ENCODE peak calls at places on chromosomes 5 and 9, in five cellular contexts. F is body of pancreas, P is suprapubic skin, L is fibroblast of lung, X is gastrocnemius medialis. E is an unnamed sample. For H3K36me3 and H3K9me3, the result is how much of the 10 kb centered on the place peaks cover.

GRCh38 chr9:91062281-91062680 is 260.7 kb downstream of the SYK start:
- DNase-seq in P (no peak), F (no peak), L (no peak), X (peak), E (no peak)

GRCh38 chr5:124740991-124741583 is 5.4 kb downstream of the ZNF608 start:
- DNase-seq in F (no peak), X (no peak), L (peak), P (no peak), E (no peak)

GRCh38 chr5:157761690-157762611 is 18.4 kb downstream of the LSM11 start:
- DNase-seq in P (no peak), F (peak), L (peak), X (no peak), E (no peak)

GRCh38 chr5:3197699-3198098 is 397.9 kb upstream of the IRX1 start:
- DNase-seq in L (no peak), X (no peak), F (no peak), P (no peak), E (no peak)

GRCh38 chr5:158174918-158175663 is 316.1 kb upstream of the CLINT1 start:
- DNase-seq in X (peak), P (no peak), F (peak), L (peak), E (peak)

GRCh38 chr5:168317096-168317520 is 25.7 kb downstream of the WWC1 start:
- DNase-seq in P (no peak), L (no peak), F (no peak), X (no peak), E (no peak)

GRCh38 chr5:145752947-145753346 is 82.2 kb downstream of the PRELID2 start:
- DNase-seq in L (peak), P (no peak), X (no peak), F (no peak), E (no peak)

GRCh38 chr5:170896779-170897178 is 35.0 kb downstream of the RANBP17 start:
- DNase-seq in X (no peak), P (no peak), L (peak), F (peak), E (no peak)

GRCh38 chr5:36407396-36407795 is 105.7 kb upstream of the RANBP3L start:
- DNase-seq in F (no peak), P (no peak), X (no peak), L (no peak), E (no peak)

GRCh38 chr9:94945191-94946144 is 219.0 kb downstream of the AOPEP start:
- DNase-seq in P (no peak), F (peak), X (peak), L (peak), E (peak)

GRCh38 chr5:45508155-45508554 is 188.0 kb downstream of the HCN1 start:
- DNase-seq in P (no peak), F (no peak), X (no peak), L (no peak), E (no peak)

GRCh38 chr9:37693265-37693664 is 42.5 kb downstream of the FRMPD1 start:
- DNase-seq in P (no peak), F (peak), L (peak), X (peak), E (no peak)

GRCh38 chr9:127683723-127684122 is 23.1 kb upstream of the CFAP157 start:
- DNase-seq in F (no peak), P (no peak), L (peak), X (no peak), E (no peak)

GRCh38 chr9:6759114-6759977 is 1.6 kb downstream of the KDM4C start:
- DNase-seq in L (peak), F (peak), X (no peak), P (no peak), E (no peak)

GRCh38 chr5:136166909-136167308 is 26.1 kb downstream of the SMIM32 start:
- DNase-seq in F (no peak), L (no peak), P (no peak), X (no peak), E (no peak)

GRCh38 chr5:52997424-52997823 is 8.3 kb downstream of the ITGA2 start:
- DNase-seq in P (no peak), F (no peak), X (no peak), L (no peak), E (no peak)

GRCh38 chr5:34415559-34416198 is 240.4 kb upstream of the RAI14 start:
- DNase-seq in P (no peak), X (no peak), F (no peak), L (peak), E (no peak)

GRCh38 chr9:112570731-112571167 is 84.1 kb downstream of the KIAA1958 start:
- DNase-seq in L (peak), X (no peak), F (peak), P (no peak), E (no peak)

GRCh38 chr5:131169810-131170539 is 769 bp upstream of the LYRM7 start:
- DNase-seq in F (no peak), L (no peak), X (no peak), P (no peak), E (no peak)

GRCh38 chr5:72494700-72495124 is 12.5 kb downstream of the ZNF366 start:
- DNase-seq in F (no peak), P (no peak), L (peak), X (peak), E (no peak)

GRCh38 chr9:37732086-37732744 is 21.4 kb upstream of the TRMT10B start:
- DNase-seq in P (no peak), X (no peak), L (no peak), F (no peak), E (no peak)

GRCh38 chr9:25255216-25255615 is 423.0 kb downstream of the TUSC1 start:
- DNase-seq in P (no peak), X (no peak), L (no peak), F (no peak), E (no peak)

GRCh38 chr9:80789831-80790230 is 899.5 kb downstream of the TLE1 start:
- DNase-seq in X (no peak), P (no peak), F (no peak), L (no peak), E (no peak)

GRCh38 chr9:78006734-78007133 is 24.9 kb downstream of the GNAQ start:
- DNase-seq in P (no peak), L (no peak), X (no peak), F (no peak), E (no peak)

GRCh38 chr5:180807654-180808414 is 5.2 kb upstream of the MGAT1 start:
- DNase-seq in F (no peak), X (no peak), P (peak), L (no peak), E (peak)

GRCh38 chr5:76705574-76705973 is 10.4 kb upstream of the F2R start:
- DNase-seq in X (no peak), F (no peak), P (no peak), L (no peak), E (no peak)

GRCh38 chr9:124849801-124850200 is 3.5 kb upstream of the WDR38 start:
- DNase-seq in X (no peak), F (no peak), P (no peak), L (peak), E (no peak)

DNA sequence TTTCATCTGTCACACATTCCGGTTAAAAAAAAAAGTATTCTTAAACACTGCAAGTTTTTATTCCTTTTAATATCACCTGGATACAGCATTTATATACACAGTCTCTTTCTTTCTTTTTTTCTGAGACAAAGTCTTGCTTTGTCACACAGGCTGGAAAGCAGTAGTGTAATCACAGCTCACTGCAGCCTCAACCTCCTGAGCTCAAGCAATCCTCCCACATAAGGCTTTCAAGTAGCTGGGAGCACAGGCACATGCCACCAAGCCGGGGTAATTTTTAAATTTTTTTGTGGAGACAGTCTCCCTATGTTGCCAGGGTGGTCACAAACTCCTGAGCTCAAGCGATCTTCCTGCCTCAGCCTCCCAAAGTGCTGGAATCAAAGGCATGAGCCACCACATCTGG is 13.9 kb downstream of the KIF20A start:
- DNase-seq in F (no peak), X (no peak), P (no peak), L (no peak), E (no peak)
- H3K36me3 ChIP-seq in F (under half), X (half or more), P (half or more), L (under half), E (under half)

DNA sequence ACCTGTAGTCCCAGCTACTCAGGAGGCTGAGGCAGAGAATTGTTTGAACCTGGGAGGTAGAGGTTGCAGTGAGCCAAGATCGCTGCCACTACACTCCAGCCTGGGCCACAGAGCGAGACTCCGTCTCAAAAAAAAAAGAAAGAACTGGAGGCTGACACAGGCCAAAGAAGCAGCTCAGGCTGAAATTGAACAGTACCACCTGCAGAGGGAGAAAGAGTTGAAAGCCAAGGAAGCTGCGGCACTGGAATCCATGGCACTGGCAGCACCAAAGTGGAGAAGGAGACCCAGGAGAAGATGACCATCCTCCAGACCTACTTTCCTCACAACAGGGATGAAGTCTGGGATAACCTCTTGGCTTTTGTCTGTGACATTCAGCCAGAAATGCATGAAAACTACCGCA is 11.3 kb upstream of the TMEM141 start:
- DNase-seq in P (no peak), F (no peak), L (no peak), X (no peak), E (no peak)
- TF ChIP-seq CTCF in P (no peak), F (no peak), L (no peak), X (no peak), E (no peak)

DNA sequence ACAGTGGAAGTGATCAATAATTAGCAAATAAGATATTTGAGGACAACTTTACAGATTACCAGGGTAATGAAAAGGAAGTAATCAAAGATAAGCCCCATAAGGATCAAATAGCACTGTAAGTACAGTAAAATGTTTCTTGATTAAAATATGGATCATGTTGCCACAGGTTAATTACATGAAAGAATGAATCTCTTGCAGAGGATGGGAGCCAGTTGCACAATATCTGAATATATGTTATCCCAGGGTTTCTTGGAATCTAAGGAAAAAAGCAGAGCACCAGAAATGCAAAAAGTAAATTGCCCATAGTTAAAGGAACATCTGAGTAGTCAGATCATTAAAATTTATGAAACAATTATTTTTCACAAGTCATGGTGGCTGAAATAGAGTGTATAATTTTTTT is 13.8 kb upstream of the SRP19 start:
- DNase-seq in F (no peak), L (no peak), X (no peak), P (no peak), E (no peak)
- H3K9me3 ChIP-seq in F (under half), L (under half), X (under half), P (under half), E (under half)

DNA sequence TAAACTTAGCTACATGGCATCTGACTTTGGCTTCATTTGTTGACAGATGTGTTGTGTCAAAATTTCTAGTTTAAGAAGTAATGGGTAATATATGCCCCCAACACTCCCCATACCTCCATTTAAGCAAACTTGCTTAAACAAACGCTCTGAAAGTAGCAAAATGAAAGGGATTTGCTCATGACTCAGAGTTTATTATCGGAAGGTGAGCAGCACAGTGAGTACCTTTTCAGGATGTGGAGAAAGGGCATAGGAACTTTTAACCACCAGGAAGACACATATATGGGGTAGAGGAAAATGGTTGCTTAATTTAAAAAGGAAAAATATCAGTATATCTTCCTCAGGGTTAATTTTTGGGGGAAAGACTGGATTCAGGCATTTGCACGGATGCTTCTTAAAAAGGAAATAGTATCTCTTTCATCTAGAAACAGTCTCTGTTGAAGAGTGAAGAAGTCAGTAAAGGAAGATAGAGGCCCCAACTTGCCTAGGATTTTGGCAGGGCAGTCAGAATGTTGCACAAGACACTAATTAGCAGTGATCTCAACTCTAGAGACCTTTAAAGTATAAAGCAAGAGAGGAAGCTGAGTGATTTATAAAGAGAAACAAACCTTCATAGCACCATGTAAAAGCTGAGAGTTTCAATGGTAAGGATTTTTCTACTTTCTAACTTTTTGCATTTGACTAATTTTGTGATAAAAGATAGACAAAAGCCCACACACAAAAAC is 155.1 kb downstream of the TRIO start:
- DNase-seq in X (no peak), L (peak), F (no peak), P (no peak), E (no peak)
- H3K36me3 ChIP-seq in X (under half), L (under half), F (under half), P (under half), E (under half)

GRCh38 chr5:21820527-21820926 is 1032.6 kb downstream of the CDH12 start:
- DNase-seq in L (no peak), F (no peak), P (no peak), X (no peak), E (no peak)
- TF ChIP-seq CTCF in L (no peak), F (no peak), P (no peak), X (no peak), E (no peak)

DNA sequence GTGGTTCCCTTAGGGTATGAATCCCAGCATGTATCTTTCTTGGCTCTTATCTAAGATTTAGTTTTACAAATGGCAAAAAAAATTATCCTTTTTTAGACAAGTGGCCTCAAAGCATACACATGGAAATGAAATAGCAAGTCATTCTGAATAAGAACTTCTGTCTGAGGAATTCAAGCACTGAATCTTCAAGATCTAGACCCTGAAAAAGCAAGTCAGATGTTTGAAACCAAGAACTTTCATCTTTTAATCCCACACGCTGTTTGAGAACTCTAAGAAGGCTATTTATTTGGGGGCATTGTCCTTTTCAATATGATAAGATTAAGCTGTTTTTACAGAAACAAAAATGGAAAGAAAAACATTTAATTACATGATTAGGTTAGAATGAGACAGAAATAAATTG is 549.2 kb upstream of the CYLC2 start:
- DNase-seq in F (no peak), P (no peak), L (no peak), X (no peak), E (no peak)
- H3K9me3 ChIP-seq in F (under half), P (under half), L (under half), X (under half), E (under half)